ENCODE peak calls at places on chromosome 18, in seven cellular contexts. C, G, U, R, M, J and E are unnamed samples.

GRCh38 chr18:51523671-51524070 is 326.2 kb upstream of the MEX3C start:
- DNase-seq in C (no peak), G (no peak), U (peak), R (no peak), M (no peak), J (no peak), E (no peak)

GRCh38 chr18:31486165-31486564 is 11.8 kb upstream of the DSG2 start:
- DNase-seq in C (no peak), G (no peak), U (peak), R (no peak), M (no peak), J (no peak), E (no peak)

GRCh38 chr18:23273443-23273966 is 138.2 kb downstream of the CABLES1 start:
- DNase-seq in C (no peak), G (no peak), U (no peak), R (no peak), M (no peak), J (no peak), E (no peak)

GRCh38 chr18:42047721-42048120 is 92.7 kb downstream of the PIK3C3 start:
- DNase-seq in C (no peak), G (peak), U (peak), R (no peak), M (no peak), J (no peak), E (peak)

GRCh38 chr18:63216911-63217311 is 102.7 kb downstream of the BCL2 start:
- DNase-seq in C (no peak), G (no peak), U (peak), R (no peak), M (no peak), J (no peak), E (no peak)

GRCh38 chr18:22280453-22280750 is 111.0 kb downstream of the GATA6 start:
- DNase-seq in C (no peak), G (no peak), U (no peak), R (no peak), M (no peak), J (no peak), E (no peak)

GRCh38 chr18:79217979-79218604 is 148.9 kb downstream of the ATP9B start:
- DNase-seq in C (peak), G (no peak), U (no peak), R (no peak), M (no peak), J (no peak), E (no peak)

GRCh38 chr18:55402731-55403405 is 185.1 kb downstream of the TCF4 start:
- DNase-seq in C (no peak), G (no peak), U (no peak), R (no peak), M (no peak), J (no peak), E (no peak)

GRCh38 chr18:55096261-55097026 is 137.2 kb upstream of the CCDC68 start:
- DNase-seq in C (peak), G (peak), U (peak), R (no peak), M (peak), J (peak), E (no peak)

GRCh38 chr18:32114293-32114692 is 22.6 kb downstream of the RNF138 start:
- DNase-seq in C (no peak), G (no peak), U (no peak), R (no peak), M (no peak), J (no peak), E (no peak)

GRCh38 chr18:78783564-78783960 is 196.1 kb upstream of the SALL3 start:
- DNase-seq in C (no peak), G (no peak), U (no peak), R (no peak), M (no peak), J (no peak), E (no peak)

GRCh38 chr18:45745817-45746461 is 22.0 kb downstream of the SLC14A1 start:
- DNase-seq in C (no peak), G (no peak), U (peak), R (no peak), M (no peak), J (no peak), E (no peak)

GRCh38 chr18:44731866-44732555 is 51.3 kb downstream of the SETBP1 start:
- DNase-seq in C (no peak), G (no peak), U (peak), R (no peak), M (no peak), J (no peak), E (no peak)

GRCh38 chr18:60413944-60414547 is 41.5 kb upstream of the MC4R start:
- DNase-seq in C (no peak), G (peak), U (peak), R (no peak), M (peak), J (peak), E (no peak)

GRCh38 chr18:78786776-78787175 is 192.8 kb upstream of the SALL3 start:
- DNase-seq in C (no peak), G (no peak), U (no peak), R (no peak), M (no peak), J (no peak), E (no peak)

GRCh38 chr18:51399491-51400122 is 202.1 kb upstream of the MEX3C start:
- DNase-seq in C (no peak), G (no peak), U (no peak), R (peak), M (no peak), J (no peak), E (no peak)

GRCh38 chr18:79544386-79544963 is 135.1 kb upstream of the CTDP1 start:
- DNase-seq in C (peak), G (no peak), U (no peak), R (no peak), M (no peak), J (no peak), E (no peak)

GRCh38 chr18:47286776-47287410 is 35.4 kb upstream of the SKOR2 start:
- DNase-seq in C (no peak), G (no peak), U (no peak), R (no peak), M (no peak), J (no peak), E (no peak)

GRCh38 chr18:47284691-47285370 is 33.4 kb upstream of the SKOR2 start:
- DNase-seq in C (no peak), G (no peak), U (no peak), R (no peak), M (no peak), J (no peak), E (no peak)

GRCh38 chr18:47285456-47285855 is 34.0 kb upstream of the SKOR2 start:
- DNase-seq in C (no peak), G (no peak), U (no peak), R (no peak), M (no peak), J (no peak), E (no peak)

GRCh38 chr18:47280121-47280520 is 28.7 kb upstream of the SKOR2 start:
- DNase-seq in C (no peak), G (no peak), U (no peak), R (no peak), M (no peak), J (no peak), E (no peak)

GRCh38 chr18:47283476-47283875 is 32.0 kb upstream of the SKOR2 start:
- DNase-seq in C (no peak), G (peak), U (peak), R (no peak), M (peak), J (peak), E (no peak)
- TF ChIP-seq CTCF in C (peak), G (peak), U (peak), R (peak), M (peak), J (peak), E (peak)

DNA sequence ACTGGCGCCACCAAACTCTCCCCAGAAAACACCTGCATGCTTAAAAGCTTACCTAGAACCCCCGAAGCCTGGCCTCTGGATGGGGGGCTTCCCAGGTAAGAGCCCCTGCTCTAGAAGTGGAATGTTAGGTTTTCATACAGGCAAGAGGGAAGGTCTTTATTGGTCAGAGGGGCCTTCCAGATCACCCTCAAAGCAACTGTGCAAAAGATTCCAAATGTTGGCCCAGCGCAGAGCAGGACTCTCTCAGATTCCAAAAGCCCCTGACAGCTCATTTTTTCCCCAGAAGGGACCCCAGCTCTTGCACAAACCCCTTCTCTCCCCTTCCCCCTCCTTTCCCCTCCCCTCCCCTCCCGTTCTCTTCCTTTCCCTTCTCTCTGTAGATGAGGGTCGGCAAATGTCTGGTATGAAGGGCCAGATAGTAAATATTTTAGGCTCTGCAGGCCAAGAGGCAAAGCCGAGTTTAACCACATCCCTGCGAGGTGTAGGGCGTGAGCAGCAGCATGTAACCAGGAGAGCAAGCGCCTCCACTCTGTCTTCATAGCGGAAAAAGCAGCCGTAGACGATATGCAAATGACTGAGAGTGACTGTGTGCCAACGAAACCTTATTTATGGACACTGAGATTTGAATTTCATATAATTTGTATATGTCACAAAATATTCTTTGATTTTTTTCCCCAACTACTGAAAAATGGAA is 116.9 kb downstream of the SMAD7 start:
- DNase-seq in C (peak), G (no peak), U (peak), R (no peak), M (no peak), J (peak), E (no peak)
- H3K4me3 ChIP-seq in C (no peak), G (no peak), U (no peak), R (no peak), M (no peak), J (peak), E (peak)

GRCh38 chr18:7954229-7954628 is 387.1 kb downstream of the PTPRM start:
- DNase-seq in C (no peak), G (no peak), U (no peak), R (no peak), M (no peak), J (no peak), E (no peak)

GRCh38 chr18:7946724-7947377 is 379.7 kb downstream of the PTPRM start:
- DNase-seq in C (no peak), G (no peak), U (peak), R (no peak), M (peak), J (no peak), E (peak)

GRCh38 chr18:7955175-7955574 is 388.1 kb downstream of the PTPRM start:
- DNase-seq in C (no peak), G (no peak), U (no peak), R (no peak), M (no peak), J (no peak), E (no peak)

GRCh38 chr18:7953085-7953958 is 386.2 kb downstream of the PTPRM start:
- DNase-seq in C (no peak), G (no peak), U (no peak), R (no peak), M (no peak), J (no peak), E (no peak)

GRCh38 chr18:7950380-7951143 is 383.4 kb downstream of the PTPRM start:
- DNase-seq in C (no peak), G (peak), U (peak), R (peak), M (peak), J (no peak), E (peak)
- TF ChIP-seq CTCF in C (no peak), G (no peak), U (peak), R (no peak), M (no peak), J (no peak), E (peak)

DNA sequence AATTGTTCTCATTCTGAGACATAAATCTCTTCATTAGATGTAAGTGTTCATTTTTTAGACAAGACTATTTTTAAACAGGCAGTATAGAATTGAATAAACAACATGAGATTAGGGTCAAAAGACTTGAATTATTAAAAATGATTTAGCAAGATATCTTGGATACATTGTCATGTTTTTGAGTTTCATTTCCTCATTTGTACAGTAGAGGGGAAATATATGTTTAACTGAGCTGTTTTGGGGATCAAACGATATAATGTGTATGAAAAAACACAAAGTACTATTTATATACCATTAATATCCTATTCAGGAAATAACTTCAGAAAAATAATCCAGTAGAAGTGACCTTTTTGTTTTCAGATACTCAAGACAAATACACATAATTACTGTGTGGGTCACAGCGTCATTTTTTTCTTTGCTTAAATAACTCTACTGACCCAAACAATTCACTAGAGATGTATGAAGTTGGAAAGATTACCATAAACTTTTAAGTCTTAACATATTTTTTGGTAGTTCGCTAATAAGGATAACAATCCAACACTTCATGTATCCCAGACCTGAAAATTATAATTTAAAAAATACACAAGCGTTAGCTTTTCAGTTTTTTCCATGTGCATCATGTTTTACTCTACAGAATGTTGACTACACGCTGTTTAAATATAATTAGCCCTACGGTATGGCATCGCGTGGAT is 876 bp upstream of the ASXL3 start:
- DNase-seq in C (no peak), G (no peak), U (no peak), R (no peak), M (no peak), J (peak), E (no peak)
- H3K4me3 ChIP-seq in C (peak), G (no peak), U (peak), R (peak), M (no peak), J (peak), E (peak)

GRCh38 chr18:76522104-76522503 is 27.1 kb upstream of the ZNF516 start:
- DNase-seq in C (no peak), G (no peak), U (no peak), R (no peak), M (no peak), J (no peak), E (no peak)

GRCh38 chr18:76524900-76525698 is 30.1 kb upstream of the ZNF516 start:
- DNase-seq in C (no peak), G (peak), U (no peak), R (peak), M (peak), J (no peak), E (peak)

GRCh38 chr18:76524477-76524876 is 29.4 kb upstream of the ZNF516 start:
- DNase-seq in C (no peak), G (no peak), U (no peak), R (no peak), M (no peak), J (no peak), E (no peak)

GRCh38 chr18:76521367-76521766 is 26.3 kb upstream of the ZNF516 start:
- DNase-seq in C (no peak), G (no peak), U (no peak), R (no peak), M (no peak), J (no peak), E (no peak)

DNA sequence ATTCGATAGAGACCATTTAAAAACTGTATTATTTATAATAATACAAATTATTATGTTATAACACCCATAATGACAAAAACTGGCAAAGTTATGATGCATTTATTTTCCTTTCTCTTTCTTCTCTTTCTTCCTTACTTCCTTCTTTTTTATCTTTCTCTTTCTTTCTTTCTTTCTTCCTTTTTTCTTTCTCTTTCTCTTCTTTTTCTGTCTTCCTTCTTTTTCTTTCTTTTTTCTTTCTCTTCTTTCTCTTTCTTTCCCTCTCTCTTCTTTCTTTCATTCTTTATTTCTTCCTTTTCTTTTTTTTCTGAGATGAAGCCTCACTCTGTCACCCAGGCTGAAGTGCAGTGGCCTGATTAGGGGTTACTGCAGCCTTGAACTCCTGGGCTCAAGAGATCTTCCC is 27.5 kb upstream of the ZNF516 start:
- DNase-seq in C (no peak), G (no peak), U (no peak), R (no peak), M (no peak), J (no peak), E (no peak)
- TF ChIP-seq CTCF in C (no peak), G (no peak), U (no peak), R (no peak), M (no peak), J (no peak), E (no peak)